ENCODE peak calls at places on chromosomes 12 and 14, in nine cellular contexts. N is right lobe of liver, G is heart left ventricle, O is esophagus muscularis mucosa, U is esophagus squamous epithelium, J is HepG2, Z is A549, W is endothelial cell of umbilical vein, S is stomach. C is an unnamed sample.

GRCh38 chr14:54487771-54488170 is 1.0 kb downstream of the GMFB start:
- DNase-seq in N (no peak), U (no peak), O (no peak), G (no peak), W (peak), S (no peak), J (no peak), Z (peak), C (no peak)

GRCh38 chr14:96060161-96060933 is 21.2 kb downstream of the C14orf132 start:
- DNase-seq in S (no peak), W (no peak), O (no peak), U (no peak), G (peak), Z (no peak), J (no peak), N (no peak), C (no peak)

GRCh38 chr12:99265648-99266047 is 381.9 kb upstream of the GARIN6 start:
- DNase-seq in J (no peak), Z (no peak), G (no peak), S (no peak), N (no peak), U (no peak), O (no peak), W (no peak), C (no peak)

GRCh38 chr12:113949321-113950305 is 16.5 kb downstream of the RBM19 start:
- DNase-seq in U (no peak), J (no peak), O (no peak), W (no peak), G (no peak), N (no peak), Z (no peak), S (no peak), C (no peak)

GRCh38 chr14:64388533-64389243 is 535 bp downstream of the MTHFD1 start:
- DNase-seq in O (no peak), Z (no peak), J (peak), U (no peak), N (no peak), G (no peak), S (peak), W (no peak), C (peak)

GRCh38 chr14:68979722-68980552 is 835 bp upstream of the ACTN1 start:
- DNase-seq in U (no peak), O (no peak), S (peak), N (peak), Z (peak), G (peak), W (peak), J (no peak), C (peak)

GRCh38 chr12:46492471-46493351 is 120.1 kb upstream of the SLC38A2 start:
- DNase-seq in Z (peak), O (no peak), W (peak), S (no peak), G (no peak), J (peak), U (no peak), N (no peak), C (no peak)

GRCh38 chr14:103551338-103551762 is 11.1 kb downstream of the BAG5 start:
- DNase-seq in J (no peak), S (no peak), N (peak), G (peak), W (no peak), U (no peak), Z (no peak), O (no peak), C (peak)

GRCh38 chr12:27548301-27549199 is 24.5 kb downstream of the PPFIBP1 start:
- DNase-seq in S (no peak), U (no peak), N (no peak), J (peak), G (no peak), Z (no peak), W (no peak), O (no peak), C (no peak)

GRCh38 chr14:95953111-95953724 is 76.6 kb downstream of the TUNAR start:
- DNase-seq in S (no peak), W (no peak), U (no peak), Z (no peak), N (no peak), O (no peak), G (no peak), J (no peak), C (no peak)

GRCh38 chr14:89952581-89952980 is 1.9 kb downstream of the EFCAB11 start:
- DNase-seq in Z (no peak), S (no peak), O (no peak), U (no peak), W (no peak), J (no peak), N (no peak), G (no peak), C (no peak)

GRCh38 chr14:69358233-69358963 is 39.7 kb downstream of the ERH start:
- DNase-seq in O (no peak), S (no peak), N (no peak), Z (no peak), G (no peak), U (no peak), J (no peak), W (no peak), C (no peak)

GRCh38 chr12:118371354-118372282 is 1.1 kb downstream of the TAOK3 start:
- DNase-seq in O (no peak), N (peak), G (peak), U (no peak), W (peak), J (no peak), Z (peak), S (no peak), C (peak)

GRCh38 chr14:93079321-93079720 is 36.4 kb downstream of the ITPK1 start:
- DNase-seq in S (no peak), J (no peak), W (no peak), Z (no peak), O (no peak), N (no peak), U (no peak), G (no peak), C (no peak)

GRCh38 chr12:63362801-63363200 is 211.8 kb upstream of the AVPR1A start:
- DNase-seq in N (no peak), G (no peak), Z (no peak), U (no peak), J (no peak), O (no peak), S (no peak), W (no peak), C (no peak)

GRCh38 chr12:90390947-90391346 is 564.0 kb downstream of the CCER1 start:
- DNase-seq in Z (no peak), N (no peak), O (no peak), U (no peak), S (no peak), J (no peak), W (peak), G (no peak), C (no peak)

GRCh38 chr12:132583736-132584135 is 26.6 kb downstream of the LRCOL1 start:
- DNase-seq in Z (no peak), S (no peak), G (no peak), N (no peak), U (no peak), J (no peak), W (no peak), O (no peak), C (no peak)

GRCh38 chr12:2149091-2149490 is 96.3 kb downstream of the CACNA1C start:
- DNase-seq in U (no peak), W (no peak), Z (no peak), S (no peak), O (no peak), N (no peak), G (no peak), J (no peak), C (no peak)

GRCh38 chr14:90567191-90567590 is 170.4 kb downstream of the CALM1 start:
- DNase-seq in Z (no peak), N (no peak), S (no peak), O (no peak), U (no peak), G (no peak), J (no peak), W (no peak), C (no peak)

GRCh38 chr14:58749066-58749669 is 111.4 kb downstream of the DACT1 start:
- DNase-seq in S (peak), N (no peak), G (no peak), Z (peak), J (peak), O (no peak), U (no peak), W (peak), C (no peak)

GRCh38 chr12:43109626-43110345 is 442.2 kb downstream of the ADAMTS20 start:
- DNase-seq in O (no peak), S (no peak), N (no peak), U (no peak), J (no peak), Z (no peak), G (no peak), W (no peak), C (no peak)

GRCh38 chr12:16796168-16796567 is 190.2 kb upstream of the LMO3 start:
- DNase-seq in S (no peak), Z (no peak), O (no peak), W (no peak), J (no peak), G (no peak), U (no peak), N (no peak), C (no peak)

GRCh38 chr12:111529424-111530368 is 69.4 kb downstream of the ATXN2 start:
- DNase-seq in Z (peak), W (peak), S (peak), U (no peak), G (no peak), J (peak), N (no peak), O (no peak), C (peak)

GRCh38 chr12:65306603-65307501 is 28.4 kb downstream of the MSRB3 start:
- DNase-seq in S (no peak), J (peak), Z (peak), W (peak), U (no peak), O (no peak), N (no peak), G (peak), C (no peak)

GRCh38 chr12:65826513-65827171 is 2.4 kb downstream of the HMGA2 start:
- DNase-seq in U (no peak), O (no peak), Z (peak), N (no peak), J (no peak), S (no peak), W (peak), G (no peak), C (no peak)

GRCh38 chr12:58725400-58726105 is 194.8 kb downstream of the LRIG3 start:
- DNase-seq in N (no peak), W (no peak), J (no peak), G (no peak), O (no peak), U (no peak), Z (no peak), S (no peak), C (no peak)

GRCh38 chr14:104572668-104573067 is 6.9 kb upstream of the C14orf180 start:
- DNase-seq in J (no peak), G (no peak), O (no peak), U (no peak), S (no peak), Z (no peak), W (no peak), N (no peak), C (no peak)

GRCh38 chr14:59199205-59199604 is 10.7 kb downstream of the DAAM1 start:
- DNase-seq in S (no peak), Z (no peak), U (no peak), J (no peak), N (no peak), W (no peak), O (no peak), G (no peak), C (no peak)

GRCh38 chr14:105682956-105683570 is 156.7 kb downstream of the TMEM121 start:
- DNase-seq in G (no peak), W (no peak), O (no peak), J (no peak), U (no peak), Z (no peak), N (no peak), S (no peak), C (no peak)

GRCh38 chr12:125104978-125105377 is 39.7 kb downstream of the AACS start:
- DNase-seq in O (no peak), G (no peak), U (no peak), Z (no peak), J (no peak), N (no peak), S (no peak), W (no peak), C (no peak)

DNA sequence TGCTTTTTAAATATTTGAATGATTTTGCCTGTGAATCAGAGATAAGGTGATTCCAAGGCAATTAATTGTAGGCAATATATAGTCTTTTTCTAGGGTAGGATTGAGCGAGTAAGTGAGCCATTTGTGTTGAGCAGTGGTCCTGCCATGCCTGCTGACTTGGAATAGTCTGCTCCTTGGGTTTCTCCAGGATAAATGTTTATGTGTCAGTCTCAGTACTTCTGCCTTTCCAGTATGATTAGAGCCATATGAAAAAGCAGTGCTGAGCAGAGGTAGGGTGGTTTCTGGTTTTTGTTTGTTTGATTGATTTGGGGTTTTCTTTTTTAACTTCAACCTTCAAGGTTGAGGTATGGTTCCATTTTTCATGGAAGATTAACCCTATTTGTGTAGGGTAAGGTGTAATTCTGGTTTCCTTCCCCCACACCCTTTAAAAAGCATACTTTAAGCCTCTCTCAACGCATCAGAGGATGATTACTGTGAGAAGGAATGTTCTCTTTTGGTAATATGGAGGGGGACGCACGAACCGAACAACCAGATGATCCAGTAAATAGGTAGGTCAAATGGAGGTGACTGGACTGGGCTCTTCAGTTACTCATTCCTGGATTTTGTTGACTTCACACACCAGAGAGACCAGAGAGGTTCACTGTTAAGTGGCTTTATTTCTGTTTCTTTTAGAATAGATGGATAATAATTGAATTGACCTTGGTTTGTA is 22.7 kb downstream of the FRMD6 start:
- DNase-seq in W (no peak), U (no peak), N (no peak), G (no peak), Z (no peak), J (no peak), S (no peak), O (no peak), C (no peak)
- H3K27ac ChIP-seq in W (no peak), U (peak), N (no peak), G (no peak), Z (no peak), J (no peak), S (no peak), O (no peak), C (no peak)

GRCh38 chr12:116277393-116278258 is at the start of gene MED13L:
- DNase-seq in N (peak), J (peak), U (peak), G (peak), Z (peak), W (peak), S (peak), O (peak), C (peak)
- TF ChIP-seq POLR2A in N (peak), J (peak), U (no peak), G (no peak), Z (peak), W (no peak), S (no peak), O (no peak), C (no peak)

GRCh38 chr12:57448669-57449068 is 6.4 kb upstream of the INHBE start:
- DNase-seq in W (no peak), N (no peak), G (no peak), U (no peak), S (no peak), Z (no peak), O (no peak), J (no peak), C (no peak)

GRCh38 chr12:57451233-57451778 is 3.8 kb upstream of the INHBE start:
- DNase-seq in S (no peak), U (no peak), Z (no peak), W (no peak), G (no peak), O (no peak), N (peak), J (peak), C (no peak)

GRCh38 chr12:57452181-57452936 is 2.7 kb upstream of the INHBE start:
- DNase-seq in S (no peak), N (peak), J (no peak), U (no peak), W (no peak), Z (no peak), G (peak), O (no peak), C (no peak)

GRCh38 chr12:57449375-57449774 is 5.7 kb upstream of the INHBE start:
- DNase-seq in N (no peak), Z (no peak), S (no peak), G (no peak), J (no peak), U (no peak), O (no peak), W (no peak), C (no peak)

GRCh38 chr12:57450057-57450456 is 5.0 kb upstream of the INHBE start:
- DNase-seq in Z (no peak), G (no peak), N (no peak), U (no peak), S (no peak), W (no peak), O (no peak), J (no peak), C (no peak)
- H3K27ac ChIP-seq in Z (no peak), G (no peak), N (peak), U (no peak), S (no peak), W (no peak), O (no peak), J (peak), C (no peak)

GRCh38 chr12:53463802-53464375 is 12.0 kb downstream of the PCBP2 start:
- DNase-seq in G (no peak), J (no peak), S (no peak), W (no peak), Z (no peak), N (no peak), O (no peak), U (no peak), C (no peak)

GRCh38 chr12:53461059-53461458 is 9.2 kb downstream of the PCBP2 start:
- DNase-seq in J (no peak), U (no peak), N (no peak), O (no peak), G (peak), S (no peak), Z (no peak), W (no peak), C (no peak)

GRCh38 chr12:53461591-53461990 is 9.7 kb downstream of the PCBP2 start:
- DNase-seq in W (no peak), S (no peak), O (no peak), G (no peak), N (no peak), U (no peak), J (no peak), Z (no peak), C (no peak)

GRCh38 chr12:53464685-53465084 is 12.8 kb downstream of the PCBP2 start:
- DNase-seq in Z (no peak), U (no peak), J (no peak), O (no peak), G (no peak), W (no peak), S (no peak), N (no peak), C (no peak)

DNA sequence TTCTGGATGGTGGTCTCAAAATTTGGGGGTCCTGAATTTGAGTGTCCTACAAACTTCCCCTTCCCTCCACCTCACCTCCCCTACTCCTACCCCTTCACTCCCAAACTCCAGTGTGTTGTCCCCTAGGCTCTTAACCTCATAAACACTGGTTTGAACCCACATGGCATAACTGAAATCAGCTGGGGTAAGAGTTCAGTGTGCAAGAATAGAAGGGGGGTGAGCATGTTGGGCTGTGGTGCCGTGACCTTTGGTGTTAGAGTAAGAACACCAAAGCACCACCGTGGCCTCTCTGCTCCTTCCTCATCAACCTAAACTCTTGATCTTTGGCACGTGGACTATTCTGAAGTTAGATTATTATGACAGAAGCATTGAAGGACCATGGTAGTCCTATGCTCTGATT is 11.0 kb downstream of the PCBP2 start:
- DNase-seq in J (no peak), Z (no peak), W (no peak), S (no peak), G (no peak), O (no peak), N (no peak), U (no peak), C (no peak)
- TF ChIP-seq POLR2A in J (no peak), Z (no peak), W (no peak), S (no peak), G (no peak), O (no peak), N (no peak), U (no peak), C (no peak)

GRCh38 chr14:23877538-23878180 is 75.9 kb upstream of the DHRS4 start:
- DNase-seq in Z (no peak), J (no peak), O (no peak), W (no peak), S (no peak), G (no peak), N (no peak), U (no peak), C (no peak)
- H3K27ac ChIP-seq in Z (no peak), J (no peak), O (no peak), W (no peak), S (no peak), G (no peak), N (no peak), U (no peak), C (no peak)